ENCODE peak calls at places on chromosomes 12 and 14, in four cellular contexts. X is AG04450, J is GM06990, B is left ventricle myocardium inferior. T is an unnamed sample.

GRCh38 chr12:72075891-72076557 is 137.4 kb downstream of the TPH2 start:
- DNase-seq in B (no peak), X (no peak), J (no peak), T (no peak)

GRCh38 chr14:99809376-99809775 is 16.2 kb downstream of the EML1 start:
- DNase-seq in J (no peak), X (peak), B (peak), T (no peak)

GRCh38 chr12:56591111-56591510 is 39.0 kb downstream of the BAZ2A start:
- DNase-seq in J (no peak), B (no peak), X (no peak), T (no peak)

GRCh38 chr12:5661820-5662219 is 229.9 kb downstream of the NTF3 start:
- DNase-seq in J (no peak), B (peak), X (no peak), T (no peak)

GRCh38 chr12:43914923-43915468 is 79.1 kb downstream of the TMEM117 start:
- DNase-seq in B (no peak), X (no peak), J (no peak), T (peak)

GRCh38 chr14:28515571-28515970 is 251.0 kb upstream of the FOXG1 start:
- DNase-seq in X (no peak), J (no peak), B (no peak), T (no peak)

GRCh38 chr12:103333676-103334075 is 162.1 kb downstream of the C12orf42 start:
- DNase-seq in J (no peak), X (no peak), B (no peak), T (no peak)

GRCh38 chr14:89387922-89388685 is 28.9 kb downstream of the FOXN3 start:
- DNase-seq in J (no peak), B (no peak), X (no peak), T (no peak)

GRCh38 chr14:22829661-22830328 is at the start of gene MRPL52:
- DNase-seq in X (peak), J (peak), B (peak), T (peak)

GRCh38 chr12:68237523-68238070 is 12.0 kb upstream of the IL26 start:
- DNase-seq in X (no peak), B (no peak), J (no peak), T (no peak)

GRCh38 chr12:69252033-69252432 is 12.7 kb downstream of the CPSF6 start:
- DNase-seq in J (no peak), X (no peak), B (no peak), T (no peak)

DNA sequence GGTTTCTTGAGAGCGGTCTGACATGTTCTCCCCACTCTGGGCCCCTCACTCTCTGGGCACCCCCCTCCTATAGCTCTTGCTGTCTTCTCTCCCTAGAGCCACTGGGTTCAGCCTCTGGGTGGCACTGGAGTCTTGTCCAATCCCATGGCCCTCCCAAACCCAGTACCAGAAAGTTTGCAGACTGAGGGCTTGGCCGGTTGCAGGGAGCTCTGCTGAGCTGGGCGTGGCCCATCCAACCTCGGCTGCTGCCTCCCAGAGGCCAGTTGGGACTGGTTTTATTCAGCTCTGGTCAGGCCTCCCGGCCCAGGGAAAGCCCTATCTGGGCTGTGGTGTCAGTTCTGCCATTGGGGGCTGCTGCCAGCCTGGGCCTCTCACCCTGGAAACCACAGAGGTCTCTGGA is 37.9 kb downstream of the ISCA2 start:
- DNase-seq in B (peak), X (no peak), J (no peak), T (peak)
- TF ChIP-seq CTCF in B (peak), X (peak), J (no peak), T (no peak)

GRCh38 chr12:17278946-17279345 is 673.0 kb upstream of the LMO3 start:
- DNase-seq in J (no peak), B (no peak), X (no peak), T (no peak)
- TF ChIP-seq CTCF in J (no peak), B (peak), X (no peak), T (no peak)

DNA sequence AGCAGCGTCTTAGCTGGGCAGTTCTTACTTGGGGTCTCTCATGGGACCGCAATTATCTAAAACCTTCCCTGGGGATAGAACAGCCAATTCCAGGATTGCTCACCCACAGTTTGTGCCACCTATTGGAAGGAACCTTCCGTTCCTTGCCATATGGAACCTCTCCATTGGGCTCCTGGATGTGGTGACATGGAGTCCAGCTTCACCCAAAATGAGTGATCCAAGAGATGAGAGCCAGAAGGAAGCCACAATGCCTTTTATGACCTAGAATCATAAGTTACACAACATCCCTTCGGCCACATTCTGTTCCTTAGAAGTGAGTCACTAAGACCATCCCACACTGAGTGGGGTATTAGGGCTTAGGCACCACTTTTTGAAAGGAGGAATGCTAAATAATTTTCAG is 164.4 kb downstream of the FBXL14 start:
- DNase-seq in B (no peak), X (peak), J (no peak), T (no peak)
- TF ChIP-seq CTCF in B (no peak), X (no peak), J (no peak), T (no peak)

GRCh38 chr14:85532570-85532969 is 2.6 kb downstream of the FLRT2 start:
- DNase-seq in X (no peak), J (no peak), B (no peak), T (no peak)

GRCh38 chr14:85531141-85531593 is 1.2 kb downstream of the FLRT2 start:
- DNase-seq in X (no peak), J (no peak), B (peak), T (no peak)

GRCh38 chr14:85532981-85533820 is 3.3 kb downstream of the FLRT2 start:
- DNase-seq in X (no peak), J (no peak), B (peak), T (no peak)

GRCh38 chr14:85530626-85531025 is 682 bp downstream of the FLRT2 start:
- DNase-seq in J (no peak), X (no peak), B (no peak), T (no peak)

DNA sequence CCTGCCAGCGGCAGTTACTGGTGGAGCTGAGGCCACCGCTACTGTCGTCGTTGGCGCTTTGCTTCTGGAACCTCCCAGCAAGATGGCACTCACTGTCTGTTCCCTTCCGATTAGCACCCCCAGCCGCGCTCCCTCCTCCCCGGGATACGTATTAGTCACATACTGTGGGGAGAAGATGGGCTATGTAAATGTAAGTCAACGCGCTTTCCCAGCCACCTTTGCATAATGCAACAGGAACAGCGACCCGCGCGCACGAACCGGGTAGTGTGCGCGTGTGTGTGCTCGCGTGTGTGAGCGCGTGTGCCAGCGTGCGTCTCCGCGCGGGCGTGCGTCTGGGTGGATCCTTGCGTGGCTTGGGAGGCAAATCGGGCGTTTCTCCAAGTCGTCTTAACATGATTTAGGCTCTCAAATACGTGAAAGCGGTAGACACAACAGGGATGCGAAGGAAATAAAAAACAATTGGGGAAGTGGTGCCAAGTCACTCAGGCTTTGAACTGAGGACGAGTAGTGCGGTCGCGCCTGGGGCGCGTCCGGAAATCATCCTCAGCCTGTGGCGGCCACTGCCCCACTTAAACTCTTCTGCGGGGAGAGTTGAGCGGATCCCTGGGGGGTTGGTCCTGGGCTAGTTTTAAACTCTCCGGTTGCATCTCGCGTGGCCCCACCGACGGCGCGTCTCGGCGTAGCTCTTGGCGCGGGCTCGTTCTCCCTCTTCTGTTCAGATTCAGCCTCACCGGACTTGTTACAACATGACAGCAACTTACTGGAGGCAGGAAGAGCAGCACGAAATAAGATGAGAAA is 1.8 kb downstream of the FLRT2 start:
- DNase-seq in X (no peak), J (no peak), B (peak), T (no peak)
- TF ChIP-seq CTCF in X (peak), J (no peak), B (peak), T (no peak)

DNA sequence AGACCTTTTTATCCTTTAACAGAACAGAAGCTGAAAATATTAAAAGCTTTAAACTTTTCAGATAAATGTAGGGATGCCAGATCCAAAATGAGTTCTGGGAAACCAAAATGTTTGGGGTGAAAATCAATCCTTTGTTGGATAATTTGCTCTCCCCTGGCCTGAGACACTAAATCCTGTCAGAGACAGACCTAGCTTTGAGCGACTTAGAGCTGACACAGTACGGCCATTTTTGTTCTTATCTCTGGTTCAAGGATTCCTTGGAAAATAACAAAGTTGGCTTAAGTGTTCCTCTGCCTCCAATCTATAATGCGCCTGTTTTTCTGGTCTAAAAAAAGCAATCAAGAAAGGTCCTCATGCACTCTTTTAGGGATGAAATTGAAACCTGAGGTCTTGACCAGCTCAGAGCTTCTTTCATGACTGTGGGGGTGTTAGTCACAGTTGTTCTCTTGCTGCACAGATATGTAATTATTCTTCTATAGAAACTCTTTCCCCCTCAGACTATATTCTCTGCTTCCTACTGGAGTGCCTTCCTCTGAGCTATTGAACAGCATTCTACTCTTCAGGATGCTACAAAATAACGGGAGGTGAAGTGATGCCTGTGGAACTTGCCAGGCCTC is 52.3 kb upstream of the EGLN3 start:
- DNase-seq in J (no peak), X (no peak), B (no peak), T (no peak)
- TF ChIP-seq CTCF in J (no peak), X (no peak), B (no peak), T (no peak)